ENCODE peak calls at places on chromosomes 2 and 18, in ten cellular contexts. S, R, M, T, G, W, H, E, J and A are unnamed samples.

GRCh38 chr2:41152318-41152717 is 700.4 kb upstream of the SLC8A1 start:
- DNase-seq in M (no peak), T (no peak), S (no peak), J (no peak), E (no peak), G (no peak), H (no peak), R (no peak), W (no peak), A (no peak)

GRCh38 chr2:103144837-103145236 is 383.0 kb downstream of the TMEM182 start:
- DNase-seq in R (no peak), J (no peak), W (no peak), M (no peak), G (no peak), H (no peak), E (no peak), T (peak), S (no peak), A (no peak)

GRCh38 chr2:31205186-31205585 is 12.1 kb downstream of the CAPN14 start:
- DNase-seq in T (no peak), G (no peak), J (no peak), S (no peak), W (no peak), M (no peak), H (no peak), R (no peak), E (no peak), A (no peak)

GRCh38 chr2:105777071-105777482 is 32.4 kb downstream of the NCK2 start:
- DNase-seq in R (no peak), H (no peak), W (no peak), J (no peak), S (peak), M (no peak), E (no peak), G (no peak), T (no peak), A (no peak)

GRCh38 chr2:62663443-62663842 is 42.1 kb upstream of the EHBP1 start:
- DNase-seq in H (no peak), G (peak), T (peak), M (no peak), E (peak), W (no peak), J (no peak), S (no peak), R (no peak), A (no peak)

GRCh38 chr2:136281281-136282117 is 163.6 kb upstream of the CXCR4 start:
- DNase-seq in G (no peak), R (no peak), H (no peak), S (no peak), T (no peak), W (no peak), J (no peak), M (peak), E (no peak), A (no peak)

GRCh38 chr2:33412920-33413319 is 63.5 kb upstream of the RASGRP3 start:
- DNase-seq in R (peak), W (no peak), J (peak), M (peak), S (no peak), G (peak), H (no peak), T (peak), E (peak), A (no peak)

GRCh38 chr2:222569826-222570225 is 86.1 kb downstream of the FARSB start:
- DNase-seq in R (no peak), H (no peak), G (peak), J (no peak), W (no peak), E (peak), M (no peak), S (no peak), T (peak), A (no peak)

GRCh38 chr2:38866773-38867443 is 8.8 kb downstream of the DHX57 start:
- DNase-seq in E (no peak), R (peak), H (no peak), G (no peak), J (no peak), W (no peak), M (no peak), T (no peak), S (no peak), A (no peak)

GRCh38 chr18:5021558-5021957 is 175.5 kb downstream of the AKAIN1 start:
- DNase-seq in E (no peak), S (no peak), T (no peak), W (no peak), H (no peak), M (peak), G (no peak), J (no peak), R (no peak), A (no peak)

GRCh38 chr2:222813177-222813843 is 47.5 kb upstream of the ACSL3 start:
- DNase-seq in E (no peak), H (no peak), S (no peak), T (no peak), G (no peak), M (peak), R (peak), J (no peak), W (no peak), A (no peak)

DNA sequence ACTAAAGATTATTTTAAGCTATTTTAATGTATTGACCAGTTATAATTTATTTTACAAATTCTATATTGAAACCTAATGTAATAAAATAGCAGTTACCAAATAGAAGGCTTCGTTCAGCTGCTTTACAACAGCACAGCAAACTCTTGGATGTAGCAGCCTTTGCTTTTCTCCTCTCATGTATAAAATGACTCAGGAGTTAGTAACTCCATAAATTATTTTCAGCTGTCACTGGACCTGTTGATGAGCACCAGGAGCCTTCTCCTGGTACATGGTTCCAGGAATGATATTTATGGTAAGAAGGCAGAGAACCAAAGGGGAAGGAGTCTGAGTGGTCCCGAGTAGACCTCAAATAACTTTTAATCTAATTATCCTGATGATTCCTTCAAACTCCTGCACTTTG is 256.4 kb upstream of the NETO1 start:
- DNase-seq in H (no peak), W (no peak), S (no peak), T (peak), E (peak), M (no peak), J (no peak), G (peak), R (no peak), A (no peak)
- TF ChIP-seq CTCF in H (no peak), W (no peak), S (no peak), T (no peak), E (no peak), M (no peak), J (no peak), G (no peak), R (no peak), A (no peak)

DNA sequence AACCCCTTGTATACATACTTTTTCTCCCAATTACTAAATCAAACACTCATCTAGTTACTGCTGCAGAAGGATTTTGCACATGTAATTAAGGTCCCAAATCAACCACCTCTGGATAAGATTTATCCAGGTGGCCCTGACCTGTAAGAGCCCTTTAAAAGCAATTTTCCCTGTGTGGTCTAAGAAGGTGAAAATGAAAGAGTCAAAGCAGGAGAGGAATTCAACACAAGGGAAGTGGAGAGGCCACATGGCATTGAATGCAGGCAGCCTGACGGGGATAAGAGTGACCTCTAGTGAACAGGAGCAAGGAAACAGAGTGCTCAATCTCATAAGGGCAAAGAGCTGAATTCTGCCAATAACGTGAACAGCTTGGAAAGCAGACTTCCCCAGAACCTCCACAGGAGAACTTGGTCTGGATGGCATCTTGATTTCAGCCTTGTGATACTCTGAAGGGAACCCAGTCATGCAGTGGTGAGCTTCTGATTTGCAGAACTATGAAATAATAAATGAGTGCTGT is 27.2 kb downstream of the PPP3R1 start:
- DNase-seq in R (peak), G (peak), W (peak), S (no peak), T (no peak), H (no peak), E (no peak), M (peak), J (peak), A (peak)
- TF ChIP-seq CTCF in R (peak), G (peak), W (no peak), S (no peak), T (no peak), H (no peak), E (peak), M (peak), J (no peak), A (no peak)

DNA sequence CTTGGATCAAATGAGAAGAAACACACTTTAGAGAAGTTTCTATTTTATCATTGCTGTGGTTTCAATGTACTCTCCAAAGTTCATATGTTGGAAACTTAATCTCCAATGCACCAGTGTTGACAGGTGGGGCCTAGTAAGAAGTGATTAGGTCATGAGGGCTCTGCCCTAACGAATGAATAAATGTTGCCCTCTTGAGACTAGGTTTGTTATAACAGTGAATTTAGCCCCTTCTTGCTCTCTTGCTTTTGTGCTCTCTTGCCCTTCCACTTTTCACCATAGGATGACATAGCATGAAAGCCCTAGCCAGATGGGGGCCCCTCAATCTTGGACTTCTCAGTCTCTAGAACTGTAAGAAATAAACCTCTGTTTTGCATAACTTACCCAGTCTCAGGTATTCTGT is 664.8 kb downstream of the DCC start:
- DNase-seq in M (peak), S (no peak), R (no peak), H (no peak), G (no peak), T (no peak), J (no peak), E (no peak), W (no peak), A (no peak)
- TF ChIP-seq CTCF in M (no peak), S (no peak), R (no peak), H (no peak), G (no peak), T (no peak), J (no peak), E (no peak), W (no peak), A (no peak)

GRCh38 chr2:179019260-179019659 is 30.7 kb downstream of the CCDC141 start:
- DNase-seq in M (no peak), G (no peak), S (no peak), J (no peak), R (no peak), H (no peak), T (no peak), E (no peak), W (no peak), A (no peak)
- TF ChIP-seq CTCF in M (no peak), G (no peak), S (no peak), J (no peak), R (no peak), H (no peak), T (no peak), E (no peak), W (no peak), A (no peak)

GRCh38 chr2:176852667-176853066 is 359.9 kb upstream of the HNRNPA3 start:
- DNase-seq in W (no peak), M (peak), G (no peak), H (no peak), J (no peak), E (no peak), S (peak), T (no peak), R (no peak), A (no peak)
- TF ChIP-seq CTCF in W (no peak), M (no peak), G (no peak), H (no peak), J (no peak), E (no peak), S (no peak), T (no peak), R (no peak), A (no peak)

GRCh38 chr2:20674974-20675679 is 8.2 kb downstream of the GDF7 start:
- DNase-seq in E (peak), G (peak), T (peak), M (no peak), J (no peak), R (peak), H (no peak), W (peak), S (no peak), A (no peak)
- TF ChIP-seq CTCF in E (no peak), G (peak), T (no peak), M (no peak), J (no peak), R (no peak), H (no peak), W (no peak), S (no peak), A (no peak)